ENCODE peak calls at places on chromosome 22, in seven cellular contexts. E is Karpas-422, C is mucosa of descending colon, Q is H1, P is thoracic aorta, H is Peyer's patch, S is stomach. R is an unnamed sample.
A peak's percentile ranks its signal among the peaks of the same experiment; 100 is the strongest.

GRCh38 chr22:36156515-36157419 is 3.8 kb downstream of the APOL3 start:
- DNase-seq in P (peak; percentile 80), Q (no peak), C (peak; percentile 74), E (peak; percentile 47), H (peak; percentile 67), S (peak; percentile 68), R (peak; percentile 68)

GRCh38 chr22:46501701-46502100 is 35.7 kb downstream of the CELSR1 start:
- DNase-seq in P (no peak), Q (no peak), E (no peak), S (no peak), C (no peak), H (no peak), R (no peak)

GRCh38 chr22:42649261-42650056 is at the start of gene CYB5R3:
- DNase-seq in Q (peak; percentile 90), C (peak; percentile 90), E (peak; percentile 93), S (peak; percentile 86), H (peak; percentile 72), P (no peak), R (peak; percentile 84)

GRCh38 chr22:41528938-41529561 is 15.2 kb downstream of the POLR3H start:
- DNase-seq in Q (no peak), C (no peak), S (no peak), P (no peak), E (no peak), H (no peak), R (no peak)

GRCh38 chr22:36979016-36979415 is 40.2 kb downstream of the TST start:
- DNase-seq in C (no peak), P (no peak), Q (no peak), H (no peak), E (no peak), S (no peak), R (no peak)

GRCh38 chr22:21734540-21735197 is 925 bp downstream of the YPEL1 start:
- DNase-seq in Q (no peak), E (no peak), S (no peak), H (peak; percentile 28), C (no peak), P (no peak), R (no peak)

GRCh38 chr22:41862160-41862529 is 29.2 kb downstream of the SREBF2 start:
- DNase-seq in C (no peak), Q (no peak), S (no peak), P (no peak), E (peak; percentile 92), H (peak; percentile 55), R (no peak)

GRCh38 chr22:25153961-25154685 is 45.5 kb upstream of the CRYBB3 start:
- DNase-seq in S (peak; percentile 89), H (no peak), P (peak; percentile 39), E (no peak), C (peak; percentile 65), Q (no peak), R (peak; percentile 78)

GRCh38 chr22:33743756-33744155 is 176.5 kb downstream of the LARGE1 start:
- DNase-seq in H (no peak), P (no peak), E (no peak), S (no peak), C (no peak), Q (no peak), R (no peak)

GRCh38 chr22:47089796-47090460 is 327.5 kb downstream of the TBC1D22A start:
- DNase-seq in E (no peak), H (no peak), S (no peak), Q (peak; percentile 42), P (no peak), C (no peak), R (no peak)

GRCh38 chr22:31692186-31692886 is 30.3 kb upstream of the PISD start:
- DNase-seq in E (no peak), P (no peak), S (no peak), C (no peak), Q (no peak), H (no peak), R (no peak)

DNA sequence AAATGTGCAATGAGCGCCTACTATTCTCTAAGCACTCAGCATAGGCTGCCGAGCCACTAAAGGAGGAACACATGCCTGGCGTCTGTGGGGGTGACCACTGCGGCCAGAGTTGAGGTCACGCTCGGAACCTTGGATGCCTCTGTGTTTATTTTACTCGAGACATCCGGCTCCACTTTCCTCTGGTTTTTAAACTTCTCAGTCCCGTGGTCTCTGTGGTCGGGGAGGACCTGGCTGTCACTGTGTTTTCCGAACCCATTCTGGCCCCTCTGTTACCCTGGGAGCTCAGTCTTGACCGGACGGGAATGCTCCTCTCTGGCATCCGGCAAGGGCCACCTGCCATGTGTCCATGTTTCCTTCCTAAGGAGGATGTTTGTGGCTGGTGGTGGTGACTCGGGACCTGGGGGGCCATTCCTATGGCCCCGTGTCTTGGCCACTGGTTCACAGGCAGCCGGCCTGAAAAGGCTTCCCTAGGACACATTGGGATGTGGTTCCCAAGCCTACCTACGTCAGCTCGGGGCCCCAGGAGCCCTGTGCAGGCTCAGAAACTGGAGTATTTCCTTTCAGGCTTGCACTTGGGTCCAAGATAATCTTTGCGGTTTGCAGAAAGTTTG is 46.7 kb upstream of the PARVG start:
- DNase-seq in C (no peak), Q (no peak), E (no peak), H (no peak), S (no peak), P (no peak), R (no peak)
- H3K4me1 ChIP-seq in C (no peaks in the 10 kb centered on the region), Q (no peaks in the 10 kb centered on the region), E (no peaks in the 10 kb centered on the region), H (no peaks in the 10 kb centered on the region), S (no peaks in the 10 kb centered on the region), P (no peaks in the 10 kb centered on the region), R (no peaks in the 10 kb centered on the region)

GRCh38 chr22:20129747-20130014 is 1.9 kb upstream of the ZDHHC8 start:
- DNase-seq in P (no peak), C (no peak), S (no peak), H (no peak), E (no peak), Q (no peak), R (no peak)
- H3K4me1 ChIP-seq in P (peaks cover 11% of the 10 kb centered on the region), C (peaks cover 14% of the 10 kb centered on the region), S (peaks cover 45% of the 10 kb centered on the region), H (peaks cover 9% of the 10 kb centered on the region), E (peaks cover 23% of the 10 kb centered on the region), Q (no peaks in the 10 kb centered on the region), R (peaks cover 10% of the 10 kb centered on the region)

GRCh38 chr22:40247976-40248375 is 70.3 kb downstream of the TNRC6B start:
- DNase-seq in Q (no peak), E (no peak), P (no peak), C (peak; percentile 56), H (peak; percentile 50), S (no peak), R (no peak)
- H3K4me1 ChIP-seq in Q (peaks cover 15% of the 10 kb centered on the region), E (peaks cover 27% of the 10 kb centered on the region), P (peaks cover 19% of the 10 kb centered on the region), C (peaks cover 7% of the 10 kb centered on the region), H (peaks cover 6% of the 10 kb centered on the region), S (peaks cover 33% of the 10 kb centered on the region), R (no peaks in the 10 kb centered on the region)

DNA sequence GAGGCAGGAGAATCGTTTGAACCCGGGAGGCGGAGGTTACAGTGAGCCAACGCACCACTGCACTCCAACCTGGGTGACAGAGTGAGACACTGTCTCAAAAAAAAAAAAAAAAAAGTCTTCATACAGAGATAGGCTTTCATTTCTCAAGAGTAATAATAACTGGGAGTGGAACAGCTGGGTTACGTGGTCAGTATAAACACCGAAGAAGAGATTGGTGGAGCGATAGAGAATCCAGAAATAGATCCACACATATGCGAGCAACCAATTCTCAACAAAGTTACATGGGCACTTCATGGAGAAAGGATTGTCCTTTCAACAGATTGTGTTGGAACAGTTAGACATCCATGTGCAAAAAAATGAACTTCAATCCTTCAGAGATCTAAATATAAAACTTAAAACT is 24.6 kb downstream of the ZBED4 start:
- DNase-seq in P (no peak), E (no peak), C (no peak), Q (no peak), S (no peak), H (no peak), R (no peak)
- H3K4me1 ChIP-seq in P (no peaks in the 10 kb centered on the region), E (no peaks in the 10 kb centered on the region), C (no peaks in the 10 kb centered on the region), Q (no peaks in the 10 kb centered on the region), S (no peaks in the 10 kb centered on the region), H (no peaks in the 10 kb centered on the region), R (no peaks in the 10 kb centered on the region)

GRCh38 chr22:39149915-39150847 is 2.3 kb downstream of the CBX7 start:
- DNase-seq in S (no peak), C (peak; percentile 56), Q (no peak), E (no peak), P (no peak), H (no peak), R (no peak)
- H3K4me1 ChIP-seq in S (peaks cover 73% of the 10 kb centered on the region), C (peaks cover 14% of the 10 kb centered on the region), Q (peaks cover 4% of the 10 kb centered on the region), E (peaks cover 16% of the 10 kb centered on the region), P (peaks cover 32% of the 10 kb centered on the region), H (peaks cover 18% of the 10 kb centered on the region), R (peaks cover 5% of the 10 kb centered on the region)